ENCODE peak calls at places on chromosomes 6 and 20, in five cellular contexts. One of them, this sample, is unnamed.

GRCh38 chr20:877814-878213 is 38.3 kb downstream of the ANGPT4 start:
- DNase-seq in AG10803: no peak
- DNase-seq in lower lobe of right lung: no peak
- DNase-seq in OCI-LY7: no peak
- DNase-seq in colonic mucosa: no peak
- DNase-seq in this sample: no peak

GRCh38 chr6:169189227-169189626 is 64.4 kb downstream of the THBS2 start:
- DNase-seq in AG10803: no peak
- DNase-seq in OCI-LY7: no peak
- DNase-seq in lower lobe of right lung: no peak
- DNase-seq in colonic mucosa: no peak
- DNase-seq in this sample: no peak

GRCh38 chr20:2026004-2026403 is 32.1 kb upstream of the PDYN start:
- DNase-seq in colonic mucosa: no peak
- DNase-seq in lower lobe of right lung: no peak
- DNase-seq in AG10803: no peak
- DNase-seq in OCI-LY7: no peak
- DNase-seq in this sample: no peak

GRCh38 chr6:151070666-151071065 is 169.1 kb upstream of the AKAP12 start:
- DNase-seq in OCI-LY7: no peak
- DNase-seq in lower lobe of right lung: no peak
- DNase-seq in AG10803: peak
- DNase-seq in colonic mucosa: no peak
- DNase-seq in this sample: peak

GRCh38 chr6:45105170-45105820 is 222.8 kb upstream of the RUNX2 start:
- DNase-seq in lower lobe of right lung: no peak
- DNase-seq in OCI-LY7: no peak
- DNase-seq in AG10803: no peak
- DNase-seq in colonic mucosa: no peak
- DNase-seq in this sample: no peak

GRCh38 chr6:133977983-133978895 is 25.2 kb downstream of the TBPL1 start:
- DNase-seq in AG10803: peak
- DNase-seq in OCI-LY7: no peak
- DNase-seq in colonic mucosa: no peak
- DNase-seq in lower lobe of right lung: no peak
- DNase-seq in this sample: peak

GRCh38 chr20:5349448-5349847 is 32.7 kb upstream of the PROKR2 start:
- DNase-seq in AG10803: no peak
- DNase-seq in OCI-LY7: no peak
- DNase-seq in colonic mucosa: no peak
- DNase-seq in lower lobe of right lung: no peak
- DNase-seq in this sample: peak

GRCh38 chr6:115544765-115545409 is 515.8 kb downstream of the FRK start:
- DNase-seq in colonic mucosa: no peak
- DNase-seq in OCI-LY7: no peak
- DNase-seq in lower lobe of right lung: no peak
- DNase-seq in AG10803: peak
- DNase-seq in this sample: no peak

GRCh38 chr6:146028250-146028789 is 542 bp upstream of the GRM1 start:
- DNase-seq in AG10803: peak
- DNase-seq in lower lobe of right lung: peak
- DNase-seq in OCI-LY7: no peak
- DNase-seq in colonic mucosa: peak
- DNase-seq in this sample: peak

GRCh38 chr20:49894073-49894470 is 21.3 kb downstream of the SPATA2 start:
- DNase-seq in lower lobe of right lung: no peak
- DNase-seq in OCI-LY7: no peak
- DNase-seq in AG10803: no peak
- DNase-seq in colonic mucosa: no peak
- DNase-seq in this sample: no peak

GRCh38 chr6:148329568-148330299 is 12.9 kb upstream of the SASH1 start:
- DNase-seq in AG10803: peak
- DNase-seq in colonic mucosa: no peak
- DNase-seq in lower lobe of right lung: no peak
- DNase-seq in OCI-LY7: no peak
- DNase-seq in this sample: peak

GRCh38 chr20:58597021-58597940 is 53.8 kb upstream of the STX16 start:
- DNase-seq in lower lobe of right lung: no peak
- DNase-seq in AG10803: peak
- DNase-seq in colonic mucosa: peak
- DNase-seq in OCI-LY7: no peak
- DNase-seq in this sample: no peak

GRCh38 chr6:14925627-14926026 is 320.2 kb upstream of the JARID2 start:
- DNase-seq in lower lobe of right lung: no peak
- DNase-seq in colonic mucosa: no peak
- DNase-seq in AG10803: peak
- DNase-seq in OCI-LY7: no peak
- DNase-seq in this sample: peak

GRCh38 chr6:25769983-25770382 is 15.4 kb downstream of the SLC17A4 start:
- DNase-seq in colonic mucosa: no peak
- DNase-seq in lower lobe of right lung: no peak
- DNase-seq in OCI-LY7: no peak
- DNase-seq in AG10803: peak
- DNase-seq in this sample: no peak

GRCh38 chr6:126083875-126084274 is 97.5 kb downstream of the TRMT11 start:
- DNase-seq in lower lobe of right lung: no peak
- DNase-seq in OCI-LY7: no peak
- DNase-seq in AG10803: no peak
- DNase-seq in colonic mucosa: no peak
- DNase-seq in this sample: no peak

GRCh38 chr6:160881409-160881808 is 110.2 kb upstream of the MAP3K4 start:
- DNase-seq in lower lobe of right lung: no peak
- DNase-seq in OCI-LY7: no peak
- DNase-seq in AG10803: no peak
- DNase-seq in colonic mucosa: no peak
- DNase-seq in this sample: no peak

GRCh38 chr6:10248378-10248843 is 166.5 kb downstream of the TFAP2A start:
- DNase-seq in OCI-LY7: no peak
- DNase-seq in lower lobe of right lung: no peak
- DNase-seq in colonic mucosa: no peak
- DNase-seq in AG10803: peak
- DNase-seq in this sample: peak

GRCh38 chr20:32285621-32286334 is 8.3 kb downstream of the KIF3B start:
- DNase-seq in AG10803: peak
- DNase-seq in OCI-LY7: peak
- DNase-seq in lower lobe of right lung: no peak
- DNase-seq in colonic mucosa: peak
- DNase-seq in this sample: no peak

GRCh38 chr6:36933102-36933501 is 21.4 kb upstream of the PI16 start:
- DNase-seq in AG10803: peak
- DNase-seq in colonic mucosa: no peak
- DNase-seq in OCI-LY7: no peak
- DNase-seq in lower lobe of right lung: no peak
- DNase-seq in this sample: peak

GRCh38 chr6:132933085-132933484 is 118.7 kb downstream of the RPS12 start:
- DNase-seq in colonic mucosa: no peak
- DNase-seq in AG10803: no peak
- DNase-seq in OCI-LY7: no peak
- DNase-seq in lower lobe of right lung: no peak
- DNase-seq in this sample: no peak

GRCh38 chr6:111263837-111264236 is 176.5 kb downstream of the SLC16A10 start:
- DNase-seq in OCI-LY7: no peak
- DNase-seq in colonic mucosa: no peak
- DNase-seq in lower lobe of right lung: no peak
- DNase-seq in AG10803: peak
- DNase-seq in this sample: peak

GRCh38 chr20:58718121-58718563 is 25.5 kb downstream of the NPEPL1 start:
- DNase-seq in colonic mucosa: peak
- DNase-seq in AG10803: no peak
- DNase-seq in OCI-LY7: no peak
- DNase-seq in lower lobe of right lung: no peak
- DNase-seq in this sample: no peak

GRCh38 chr6:57173886-57174510 is 1.9 kb downstream of the BAG2 start:
- DNase-seq in AG10803: peak
- DNase-seq in colonic mucosa: no peak
- DNase-seq in OCI-LY7: no peak
- DNase-seq in lower lobe of right lung: no peak
- DNase-seq in this sample: peak

GRCh38 chr20:37357481-37358365 is 11.8 kb downstream of the SRC start:
- DNase-seq in colonic mucosa: no peak
- DNase-seq in OCI-LY7: no peak
- DNase-seq in lower lobe of right lung: no peak
- DNase-seq in AG10803: no peak
- DNase-seq in this sample: no peak

GRCh38 chr6:11094411-11094851 is 797 bp downstream of the SMIM13 start:
- DNase-seq in lower lobe of right lung: peak
- DNase-seq in colonic mucosa: peak
- DNase-seq in OCI-LY7: peak
- DNase-seq in AG10803: peak
- DNase-seq in this sample: peak

GRCh38 chr20:47019106-47019824 is 124.6 kb downstream of the EYA2 start:
- DNase-seq in colonic mucosa: no peak
- DNase-seq in lower lobe of right lung: no peak
- DNase-seq in AG10803: peak
- DNase-seq in OCI-LY7: no peak
- DNase-seq in this sample: no peak

GRCh38 chr20:15637971-15638754 is 935.1 kb downstream of the KIF16B start:
- DNase-seq in OCI-LY7: no peak
- DNase-seq in lower lobe of right lung: no peak
- DNase-seq in colonic mucosa: no peak
- DNase-seq in AG10803: peak
- DNase-seq in this sample: no peak

GRCh38 chr20:53967527-53967926 is 102.9 kb downstream of the BCAS1 start:
- DNase-seq in colonic mucosa: no peak
- DNase-seq in OCI-LY7: no peak
- DNase-seq in AG10803: no peak
- DNase-seq in lower lobe of right lung: no peak
- DNase-seq in this sample: no peak

GRCh38 chr20:53786071-53786444 is 192.4 kb upstream of the ZNF217 start:
- DNase-seq in colonic mucosa: no peak
- DNase-seq in AG10803: no peak
- DNase-seq in lower lobe of right lung: no peak
- DNase-seq in OCI-LY7: no peak
- DNase-seq in this sample: no peak

DNA sequence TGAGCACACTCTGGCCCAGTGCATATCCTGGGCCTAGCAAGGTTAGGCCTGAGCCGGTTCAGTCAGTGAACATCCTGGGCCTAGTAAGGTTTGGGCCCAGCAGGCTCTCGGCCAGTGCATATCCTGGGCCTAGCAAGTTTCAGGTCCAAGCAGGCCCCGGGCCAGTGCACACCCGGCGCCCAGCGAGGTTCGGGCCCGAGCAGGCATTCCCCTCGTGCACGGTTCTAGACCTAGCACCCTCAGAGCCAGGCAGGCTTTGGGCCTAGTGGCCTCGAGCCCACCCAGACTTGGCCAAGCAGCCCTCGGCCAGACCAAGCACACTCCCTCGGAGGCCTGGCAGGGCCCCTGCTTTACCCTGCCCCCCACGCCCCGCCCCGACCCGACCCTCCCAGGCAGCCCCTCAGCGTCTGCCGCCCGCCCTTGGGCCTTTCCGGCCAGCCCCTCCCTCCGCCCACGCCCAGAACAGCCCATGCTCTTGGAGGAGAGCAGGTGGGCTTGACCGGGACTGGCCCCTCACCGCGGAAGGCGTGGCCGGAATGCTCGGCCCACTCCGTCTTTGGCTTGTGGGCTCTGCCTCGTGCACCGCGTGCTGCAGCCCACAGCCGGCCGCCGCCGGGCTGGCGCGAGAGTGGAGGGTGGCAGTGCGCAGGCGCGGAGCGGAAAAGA is at the start of gene CTCFL:
- DNase-seq in AG10803: no peak
- DNase-seq in OCI-LY7: no peak
- DNase-seq in lower lobe of right lung: no peak
- DNase-seq in colonic mucosa: no peak
- DNase-seq in this sample: no peak
- H3K4me3 ChIP-seq in AG10803: no peak
- H3K4me3 ChIP-seq in OCI-LY7: no peak
- H3K4me3 ChIP-seq in lower lobe of right lung: no peak
- H3K4me3 ChIP-seq in colonic mucosa: no peak
- H3K4me3 ChIP-seq in this sample: no peak

GRCh38 chr6:41092421-41093140 is 19.8 kb downstream of the NFYA start:
- DNase-seq in AG10803: peak
- DNase-seq in colonic mucosa: no peak
- DNase-seq in lower lobe of right lung: no peak
- DNase-seq in OCI-LY7: peak
- DNase-seq in this sample: peak
- TF ChIP-seq CTCF in AG10803: peak
- TF ChIP-seq CTCF in colonic mucosa: no peak
- TF ChIP-seq CTCF in lower lobe of right lung: peak
- TF ChIP-seq CTCF in OCI-LY7: peak
- TF ChIP-seq CTCF in this sample: peak

GRCh38 chr6:35048031-35048613 is 93.0 kb downstream of the TCP11 start:
- DNase-seq in OCI-LY7: no peak
- DNase-seq in colonic mucosa: no peak
- DNase-seq in lower lobe of right lung: no peak
- DNase-seq in AG10803: no peak
- DNase-seq in this sample: no peak

GRCh38 chr6:35047265-35048011 is 93.7 kb downstream of the TCP11 start:
- DNase-seq in OCI-LY7: no peak
- DNase-seq in AG10803: peak
- DNase-seq in lower lobe of right lung: no peak
- DNase-seq in colonic mucosa: no peak
- DNase-seq in this sample: peak

GRCh38 chr6:35049885-35050284 is 91.3 kb downstream of the TCP11 start:
- DNase-seq in colonic mucosa: peak
- DNase-seq in AG10803: peak
- DNase-seq in OCI-LY7: no peak
- DNase-seq in lower lobe of right lung: no peak
- DNase-seq in this sample: peak

GRCh38 chr6:35049346-35049745 is 91.8 kb downstream of the TCP11 start:
- DNase-seq in colonic mucosa: no peak
- DNase-seq in AG10803: no peak
- DNase-seq in OCI-LY7: no peak
- DNase-seq in lower lobe of right lung: no peak
- DNase-seq in this sample: no peak

GRCh38 chr6:35048631-35049083 is 92.5 kb downstream of the TCP11 start:
- DNase-seq in AG10803: peak
- DNase-seq in colonic mucosa: peak
- DNase-seq in lower lobe of right lung: no peak
- DNase-seq in OCI-LY7: peak
- DNase-seq in this sample: peak
- H3K4me3 ChIP-seq in AG10803: no peak
- H3K4me3 ChIP-seq in colonic mucosa: no peak
- H3K4me3 ChIP-seq in lower lobe of right lung: peak
- H3K4me3 ChIP-seq in OCI-LY7: no peak
- H3K4me3 ChIP-seq in this sample: no peak

GRCh38 chr20:10090588-10091166 is 55.9 kb downstream of the ANKEF1 start:
- DNase-seq in AG10803: peak
- DNase-seq in OCI-LY7: peak
- DNase-seq in colonic mucosa: peak
- DNase-seq in lower lobe of right lung: peak
- DNase-seq in this sample: peak
- TF ChIP-seq CTCF in AG10803: peak
- TF ChIP-seq CTCF in OCI-LY7: peak
- TF ChIP-seq CTCF in colonic mucosa: peak
- TF ChIP-seq CTCF in lower lobe of right lung: peak
- TF ChIP-seq CTCF in this sample: peak

GRCh38 chr20:63255911-63256704 is 1.8 kb upstream of the NKAIN4 start:
- DNase-seq in AG10803: no peak
- DNase-seq in OCI-LY7: no peak
- DNase-seq in colonic mucosa: no peak
- DNase-seq in lower lobe of right lung: no peak
- DNase-seq in this sample: no peak
- H3K4me3 ChIP-seq in AG10803: no peak
- H3K4me3 ChIP-seq in OCI-LY7: no peak
- H3K4me3 ChIP-seq in colonic mucosa: no peak
- H3K4me3 ChIP-seq in lower lobe of right lung: no peak
- H3K4me3 ChIP-seq in this sample: no peak

This sample was measured in fibroblast of pulmonary artery.